ENCODE peak calls at places on chromosomes 2 and 18, in seven cellular contexts. S is adrenal gland, H is dorsolateral prefrontal cortex, Z is IMR-90, J is right atrium auricular region, Y is stomach, U is tibial artery. T is an unnamed sample.
A peak's percentile ranks its signal among the peaks of the same experiment; 100 is the strongest.

GRCh38 chr2:149004836-149005235 is 33.7 kb upstream of the LYPD6B start:
- DNase-seq in U (no peak), Z (no peak), Y (no peak), H (no peak), J (no peak), S (no peak), T (no peak)

GRCh38 chr2:25215948-25216679 is 47.7 kb upstream of the POMC start:
- DNase-seq in U (peak; percentile 52), H (peak; percentile 48), Z (no peak), J (peak; percentile 64), Y (peak; percentile 74), S (peak; percentile 84), T (peak; percentile 18)

GRCh38 chr2:212227755-212228154 is 310.8 kb downstream of the ERBB4 start:
- DNase-seq in Y (peak; percentile 58), S (peak; percentile 43), U (peak; percentile 43), H (peak; percentile 53), Z (peak; percentile 81), J (no peak), T (no peak)

GRCh38 chr18:10049721-10050120 is 135.9 kb downstream of the VAPA start:
- DNase-seq in S (no peak), H (no peak), J (no peak), Y (no peak), Z (peak; percentile 61), U (no peak), T (no peak)

GRCh38 chr2:170411660-170412059 is 233.7 kb downstream of the MYO3B start:
- DNase-seq in Y (no peak), H (no peak), Z (no peak), S (no peak), U (no peak), J (no peak), T (no peak)

GRCh38 chr2:153871231-153872221 is at the start of gene GALNT13:
- DNase-seq in Y (no peak), J (no peak), Z (no peak), S (peak; percentile 20), H (peak; percentile 92), U (peak; percentile 50), T (no peak)

GRCh38 chr2:215003001-215003400 is 135.4 kb downstream of the ABCA12 start:
- DNase-seq in S (no peak), J (no peak), U (no peak), Z (peak; percentile 1), H (no peak), Y (no peak), T (no peak)

GRCh38 chr2:2664989-2665833 is 334.1 kb upstream of the MYT1L start:
- DNase-seq in Z (peak; percentile 86), J (no peak), H (no peak), U (peak; percentile 50), S (peak; percentile 96), Y (no peak), T (no peak)

GRCh38 chr2:234026693-234027254 is 23.7 kb upstream of the SPP2 start:
- DNase-seq in Y (no peak), J (no peak), U (no peak), Z (no peak), H (no peak), S (no peak), T (no peak)

DNA sequence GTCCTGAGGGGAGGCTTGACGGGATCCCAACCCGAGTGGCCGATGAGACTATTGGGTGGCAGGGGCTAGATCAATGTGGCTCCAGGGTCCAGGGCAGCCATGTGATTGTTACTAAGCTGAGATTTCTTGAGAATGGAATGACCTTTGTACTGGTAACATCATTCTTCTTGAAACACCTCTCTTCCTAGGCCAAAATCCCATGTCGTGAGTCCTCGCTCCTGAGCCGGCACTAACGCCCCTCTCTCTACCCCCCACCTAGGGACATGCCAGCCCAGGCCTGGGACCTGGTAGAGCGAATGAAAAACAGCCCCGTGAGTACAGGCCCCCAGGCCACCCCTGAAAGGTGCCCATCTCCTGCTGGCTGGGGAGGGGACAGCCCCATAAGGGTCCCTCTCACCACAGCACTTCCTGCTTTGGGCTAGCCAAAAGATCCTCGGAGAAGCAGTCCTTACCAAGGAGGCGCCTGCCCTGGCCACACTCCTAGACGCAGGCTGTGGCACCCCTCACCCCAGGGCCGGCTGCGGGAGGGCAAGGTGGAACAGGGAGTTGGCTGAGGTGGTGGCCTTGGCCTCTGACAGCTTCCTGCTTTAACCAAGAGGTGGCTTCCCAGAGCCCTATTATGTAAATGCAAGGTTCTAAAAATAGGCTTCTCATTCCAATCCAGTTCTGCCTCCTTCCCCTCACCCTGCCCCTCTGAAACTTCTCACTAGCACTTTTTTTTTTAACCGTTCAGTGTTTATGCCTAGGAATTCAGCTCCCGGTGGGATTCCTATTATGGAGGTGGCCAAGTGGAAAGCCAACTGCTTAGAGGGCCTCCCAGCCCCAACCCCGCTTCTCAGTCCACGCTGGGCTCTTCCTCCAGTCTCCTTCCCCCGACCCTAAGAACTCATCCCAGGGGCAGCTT is 126.6 kb upstream of the PPP1CB start:
- DNase-seq in H (no peak), S (peak; percentile 44), J (no peak), Y (peak; percentile 92), U (peak; percentile 78), Z (peak; percentile 63), T (no peak)
- TF ChIP-seq CTCF in H (no peak), S (no peak), J (no peak), Y (no peak), U (no peak), Z (peak; percentile 3), T (no peak)

GRCh38 chr2:96527990-96528679 is 8.4 kb upstream of the ARID5A start:
- DNase-seq in Z (peak; percentile 60), H (no peak), Y (no peak), U (peak; percentile 88), S (peak; percentile 58), J (peak; percentile 85), T (no peak)
- H3K27ac ChIP-seq in Z (peak overlapping the region; percentile 46), H (peak overlapping the region; percentile 46), Y (peak overlapping the region; percentile 93), U (peak overlapping the region; percentile 89), S (peak overlapping the region; percentile 76), J (peak overlapping the region; percentile 91), T (peak overlapping the region; percentile 92)

GRCh38 chr18:24446953-24447537 is 13.4 kb upstream of the HRH4 start:
- DNase-seq in J (no peak), H (no peak), Z (no peak), U (no peak), Y (no peak), S (no peak), T (no peak)
- TF ChIP-seq CTCF in J (no peak), H (peak; percentile 10), Z (peak; percentile 16), U (no peak), Y (no peak), S (no peak), T (no peak)

DNA sequence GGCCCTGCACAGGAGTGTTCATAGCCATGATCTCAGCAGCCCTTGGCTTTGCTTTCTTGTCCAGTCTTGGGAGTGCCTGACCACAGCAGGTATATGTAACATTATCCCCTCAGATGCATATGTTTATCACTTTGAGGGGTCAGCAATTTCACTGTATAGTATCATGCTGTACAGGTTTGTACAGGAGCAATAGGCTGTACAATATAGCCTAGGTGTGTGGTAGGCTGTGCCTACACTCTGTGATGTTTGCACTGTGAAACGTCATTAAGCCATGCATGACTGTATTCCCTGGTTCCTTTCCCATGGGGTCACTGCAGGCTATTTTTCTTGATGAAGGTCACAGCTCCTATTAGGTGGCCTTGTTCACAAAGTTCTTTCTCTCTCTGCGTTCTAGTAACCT is 4.7 kb upstream of the IL36G start:
- DNase-seq in U (no peak), S (no peak), Y (no peak), Z (no peak), J (no peak), H (no peak), T (no peak)
- H3K27ac ChIP-seq in U (no peak overlapping the region), S (no peak overlapping the region), Y (no peak overlapping the region), Z (no peak overlapping the region), J (no peak overlapping the region), H (no peak overlapping the region), T (no peak overlapping the region)

GRCh38 chr18:58389745-58390144 is 239.1 kb downstream of the ALPK2 start:
- DNase-seq in J (no peak), Y (no peak), Z (no peak), U (no peak), S (no peak), H (no peak), T (no peak)

GRCh38 chr18:58386780-58387179 is 242.1 kb downstream of the ALPK2 start:
- DNase-seq in S (no peak), J (peak; percentile 51), H (no peak), Z (no peak), Y (no peak), U (no peak), T (no peak)

GRCh38 chr18:58390399-58390798 is 238.5 kb downstream of the ALPK2 start:
- DNase-seq in H (no peak), J (no peak), Y (no peak), U (no peak), S (no peak), Z (no peak), T (no peak)

GRCh38 chr18:58387716-58388115 is 241.2 kb downstream of the ALPK2 start:
- DNase-seq in Y (no peak), S (no peak), U (no peak), Z (no peak), J (peak; percentile 32), H (no peak), T (no peak)

DNA sequence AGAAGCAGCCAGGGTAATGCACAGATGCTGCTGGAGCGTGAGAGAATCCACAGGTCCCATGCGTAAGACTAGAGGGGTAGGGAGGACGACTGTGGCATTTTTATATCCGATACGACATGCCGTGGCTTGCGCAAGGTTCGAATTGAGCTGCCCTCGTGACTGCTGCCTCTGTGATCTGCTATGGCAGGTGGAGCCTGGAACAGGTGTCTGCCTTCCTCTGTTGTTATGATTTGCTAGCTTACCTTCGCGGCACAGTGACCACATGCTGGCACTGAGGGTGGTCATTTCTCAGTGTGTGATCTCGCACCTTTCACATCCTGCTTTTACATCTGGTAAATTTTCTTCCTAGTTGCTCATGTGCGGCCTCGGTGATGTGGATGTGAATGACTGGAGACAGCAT is 240.2 kb downstream of the ALPK2 start:
- DNase-seq in J (peak; percentile 50), S (no peak), Y (no peak), Z (no peak), H (no peak), U (no peak), T (no peak)
- TF ChIP-seq CTCF in J (no peak), S (no peak), Y (no peak), Z (no peak), H (no peak), U (no peak), T (no peak)

GRCh38 chr18:62196978-62197377 is 9.9 kb downstream of the RELCH start:
- DNase-seq in J (no peak), U (no peak), Y (no peak), S (no peak), Z (no peak), H (no peak), T (no peak)
- H3K27ac ChIP-seq in J (no peak overlapping the region), U (no peak overlapping the region), Y (no peak overlapping the region), S (no peak overlapping the region), Z (no peak overlapping the region), H (no peak overlapping the region), T (peak overlapping the region; percentile 79)

GRCh38 chr18:32893915-32894314 is 121.1 kb upstream of the KLHL14 start:
- DNase-seq in U (no peak), Y (no peak), Z (no peak), S (no peak), J (no peak), H (no peak), T (no peak)
- TF ChIP-seq CTCF in U (no peak), Y (no peak), Z (no peak), S (no peak), J (no peak), H (peak; percentile 6), T (no peak)